ENCODE peak calls at places on chromosomes 1 and 21, in nine cellular contexts. K, D, B, R, F, M, Y, I and G are unnamed samples.

GRCh38 chr1:245086389-245086969 is 68.3 kb upstream of the KIF26B start:
- DNase-seq in K (peak; percentile 80), D (no peak), B (no peak), R (no peak), F (no peak), M (no peak), Y (no peak), I (peak; percentile 55), G (no peak)

GRCh38 chr1:114353233-114353632 is 157.8 kb downstream of the TRIM33 start:
- DNase-seq in K (peak; percentile 80), D (no peak), B (no peak), R (peak; percentile 10), F (peak; percentile 89), M (peak; percentile 36), Y (peak; percentile 28), I (peak; percentile 10), G (peak; percentile 79)

GRCh38 chr1:6163973-6164617 is 16.0 kb downstream of the CHD5 start:
- DNase-seq in K (no peak), D (no peak), B (no peak), R (no peak), F (no peak), M (no peak), Y (no peak), I (no peak), G (no peak)

GRCh38 chr1:16981269-16981849 is 939 bp upstream of the MFAP2 start:
- DNase-seq in K (peak; percentile 92), D (no peak), B (no peak), R (no peak), F (no peak), M (no peak), Y (no peak), I (no peak), G (no peak)

GRCh38 chr1:185670187-185670627 is 64.0 kb upstream of the HMCN1 start:
- DNase-seq in K (peak; percentile 55), D (no peak), B (no peak), R (no peak), F (no peak), M (peak; percentile 48), Y (peak; percentile 37), I (no peak), G (peak; percentile 27)

GRCh38 chr1:22318279-22318983 is 133.2 kb upstream of the ZBTB40 start:
- DNase-seq in K (no peak), D (no peak), B (no peak), R (no peak), F (no peak), M (no peak), Y (no peak), I (no peak), G (no peak)

GRCh38 chr1:48596036-48596435 is 124.0 kb upstream of the SPATA6 start:
- DNase-seq in K (no peak), D (no peak), B (no peak), R (no peak), F (no peak), M (no peak), Y (no peak), I (no peak), G (no peak)

GRCh38 chr1:64006276-64007051 is 197.0 kb upstream of the UBE2U start:
- DNase-seq in K (peak; percentile 80), D (peak; percentile 19), B (no peak), R (no peak), F (no peak), M (peak; percentile 72), Y (peak; percentile 48), I (peak; percentile 12), G (no peak)

GRCh38 chr21:42775123-42775522 is 104.2 kb downstream of the WDR4 start:
- DNase-seq in K (no peak), D (no peak), B (no peak), R (no peak), F (no peak), M (no peak), Y (no peak), I (no peak), G (no peak)

GRCh38 chr21:42777064-42777756 is 102.1 kb downstream of the WDR4 start:
- DNase-seq in K (no peak), D (no peak), B (no peak), R (no peak), F (no peak), M (no peak), Y (no peak), I (no peak), G (no peak)

GRCh38 chr21:42779431-42779861 is 99.9 kb downstream of the WDR4 start:
- DNase-seq in K (no peak), D (no peak), B (no peak), R (no peak), F (no peak), M (no peak), Y (no peak), I (no peak), G (no peak)

GRCh38 chr21:42775891-42776290 is 103.4 kb downstream of the WDR4 start:
- DNase-seq in K (no peak), D (no peak), B (no peak), R (no peak), F (no peak), M (no peak), Y (no peak), I (no peak), G (no peak)

GRCh38 chr21:42777757-42778344 is 101.5 kb downstream of the WDR4 start:
- DNase-seq in K (no peak), D (no peak), B (no peak), R (no peak), F (no peak), M (no peak), Y (no peak), I (no peak), G (no peak)
- H3K27me3 ChIP-seq in K (peaks cover 37% of the 10 kb centered on the region), D (peaks cover 5% of the 10 kb centered on the region), B (no peaks in the 10 kb centered on the region), R (peaks cover 81% of the 10 kb centered on the region), F (peaks cover 29% of the 10 kb centered on the region), M (no peaks in the 10 kb centered on the region), Y (no peaks in the 10 kb centered on the region), I (no peaks in the 10 kb centered on the region), G (no peaks in the 10 kb centered on the region)

GRCh38 chr1:150268342-150268705 is 492 bp downstream of the APH1A start:
- DNase-seq in K (no peak), D (no peak), B (no peak), R (peak; percentile 59), F (peak; percentile 75), M (peak; percentile 40), Y (peak; percentile 18), I (no peak), G (peak; percentile 65)

GRCh38 chr1:150273310-150273709 is 720 bp downstream of the C1orf54 start:
- DNase-seq in K (peak; percentile 61), D (no peak), B (no peak), R (no peak), F (no peak), M (no peak), Y (no peak), I (no peak), G (no peak)

GRCh38 chr1:150268706-150269403 is at the start of gene APH1A:
- DNase-seq in K (peak; percentile 96), D (peak; percentile 91), B (no peak), R (peak; percentile 97), F (peak; percentile 99), M (peak; percentile 96), Y (peak; percentile 96), I (peak; percentile 92), G (peak; percentile 94)

GRCh38 chr1:150267896-150268295 is 920 bp downstream of the APH1A start:
- DNase-seq in K (no peak), D (no peak), B (no peak), R (no peak), F (peak; percentile 55), M (no peak), Y (no peak), I (no peak), G (no peak)

GRCh38 chr1:150272379-150272840 is at the start of gene C1orf54:
- DNase-seq in K (peak; percentile 72), D (no peak), B (no peak), R (no peak), F (peak; percentile 87), M (no peak), Y (no peak), I (no peak), G (no peak)
- TF ChIP-seq POLR2A in K (no peak), D (no peak), B (no peak), R (no peak), F (no peak), M (no peak), Y (no peak), I (no peak), G (no peak)

GRCh38 chr21:24050233-24050632 is 1557.0 kb downstream of the MRPL39 start:
- DNase-seq in K (no peak), D (no peak), B (no peak), R (no peak), F (no peak), M (no peak), Y (no peak), I (no peak), G (no peak)

GRCh38 chr21:24045373-24045772 is 1561.9 kb downstream of the MRPL39 start:
- DNase-seq in K (no peak), D (no peak), B (no peak), R (no peak), F (no peak), M (no peak), Y (no peak), I (no peak), G (no peak)

GRCh38 chr21:24042687-24043086 is 1564.6 kb downstream of the MRPL39 start:
- DNase-seq in K (no peak), D (no peak), B (no peak), R (no peak), F (no peak), M (no peak), Y (no peak), I (no peak), G (no peak)

GRCh38 chr21:24046816-24047443 is 1560.4 kb downstream of the MRPL39 start:
- DNase-seq in K (no peak), D (no peak), B (no peak), R (no peak), F (no peak), M (no peak), Y (no peak), I (no peak), G (no peak)

GRCh38 chr21:24045775-24046215 is 1561.5 kb downstream of the MRPL39 start:
- DNase-seq in K (peak; percentile 99), D (no peak), B (no peak), R (no peak), F (peak; percentile 70), M (peak; percentile 66), Y (peak; percentile 55), I (no peak), G (peak; percentile 51)
- TF ChIP-seq CTCF in K (peak; percentile 57), D (peak; percentile 7), B (no peak), R (peak; percentile 9), F (no peak), M (no peak), Y (no peak), I (no peak), G (no peak)

DNA sequence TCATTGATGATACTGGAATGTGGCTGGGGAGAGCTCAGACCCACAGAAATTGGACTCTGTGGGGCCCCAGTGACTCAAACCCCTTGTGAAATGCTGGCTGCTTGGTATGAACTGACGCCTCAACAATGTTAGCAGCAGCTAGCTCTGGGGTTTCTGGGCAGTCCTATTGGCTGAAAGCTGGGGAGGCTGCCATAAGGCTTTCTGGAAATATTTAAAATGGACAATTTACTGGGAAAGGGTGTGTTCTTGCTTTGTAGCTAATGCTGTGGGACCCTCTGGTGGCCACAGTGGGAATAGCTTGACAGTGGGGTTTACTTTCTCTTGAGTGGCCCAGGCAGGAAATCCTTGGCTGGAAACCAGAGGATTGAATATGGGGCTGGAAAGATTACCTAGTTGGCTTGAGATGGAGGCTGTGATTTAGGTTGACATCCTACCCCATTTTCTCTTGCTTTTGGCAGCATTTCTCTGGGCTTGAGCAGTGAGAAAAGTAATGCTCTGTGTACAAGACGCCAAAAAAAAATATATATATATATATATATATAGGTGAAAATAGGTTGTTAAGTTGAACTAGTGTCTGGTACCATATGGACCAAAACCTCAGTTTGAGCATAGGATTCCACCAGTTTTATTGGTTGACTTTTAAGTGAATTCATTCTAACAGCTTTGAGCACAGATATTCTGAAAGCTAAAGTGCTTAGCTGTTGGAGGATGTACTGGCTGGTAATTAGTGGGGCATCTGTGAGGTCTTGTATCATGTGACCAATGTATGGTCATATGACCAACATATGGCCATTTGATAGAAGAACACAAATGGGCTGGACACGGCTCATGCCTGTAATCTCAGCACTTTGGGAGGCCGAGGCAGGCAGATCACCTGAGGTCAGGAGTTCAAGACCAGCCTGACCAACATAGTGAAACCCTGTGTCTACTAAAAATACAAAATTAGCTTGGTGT is 8.2 kb upstream of the S100A10 start:
- DNase-seq in K (peak; percentile 98), D (peak; percentile 85), B (no peak), R (peak; percentile 68), F (peak; percentile 92), M (peak; percentile 94), Y (peak; percentile 88), I (peak; percentile 72), G (peak; percentile 86)
- H3K27me3 ChIP-seq in K (peaks cover 27% of the 10 kb centered on the region), D (no peaks in the 10 kb centered on the region), B (no peaks in the 10 kb centered on the region), R (peaks cover 16% of the 10 kb centered on the region), F (no peaks in the 10 kb centered on the region), M (no peaks in the 10 kb centered on the region), Y (no peaks in the 10 kb centered on the region), I (no peaks in the 10 kb centered on the region), G (no peaks in the 10 kb centered on the region)